ENCODE peak calls at places on chromosomes 13 and 19, in four cellular contexts. P is mammary epithelial cell, Y is fibroblast of lung, G is pancreas. F is an unnamed sample.
A peak's percentile ranks its signal among the peaks of the same experiment; 100 is the strongest.

GRCh38 chr13:46844431-46844830 is 47.5 kb upstream of the ESD start:
- DNase-seq in P (peak; percentile 34), Y (peak; percentile 20), G (no peak), F (no peak)

GRCh38 chr13:106143392-106143791 is 392.1 kb downstream of the EFNB2 start:
- DNase-seq in P (no peak), Y (peak; percentile 62), G (no peak), F (peak; percentile 39)

GRCh38 chr13:40777957-40778235 is 6.9 kb upstream of the MRPS31 start:
- DNase-seq in P (no peak), Y (no peak), G (no peak), F (no peak)

GRCh38 chr19:49502866-49503581 is 6.8 kb downstream of the RPS11 start:
- DNase-seq in P (peak; percentile 48), Y (peak; percentile 63), G (no peak), F (peak; percentile 70)

GRCh38 chr19:32662186-32662585 is 12.8 kb downstream of the ANKRD27 start:
- DNase-seq in P (no peak), Y (peak; percentile 52), G (no peak), F (peak; percentile 49)

GRCh38 chr13:28140433-28141125 is 2.2 kb downstream of the PAN3 start:
- DNase-seq in P (no peak), Y (peak; percentile 32), G (no peak), F (no peak)

GRCh38 chr13:48158290-48158689 is 63.4 kb upstream of the MED4 start:
- DNase-seq in P (peak; percentile 72), Y (no peak), G (no peak), F (no peak)

GRCh38 chr13:42354246-42355117 is 82.5 kb downstream of the AKAP11 start:
- DNase-seq in P (peak; percentile 74), Y (peak; percentile 91), G (no peak), F (peak; percentile 97)

GRCh38 chr13:64551755-64552154 is 2678.4 kb downstream of the PCDH9 start:
- DNase-seq in P (peak; percentile 64), Y (peak; percentile 77), G (no peak), F (peak; percentile 18)

GRCh38 chr13:82993417-82993816 is 888.9 kb downstream of the SLITRK1 start:
- DNase-seq in P (peak; percentile 7), Y (no peak), G (no peak), F (no peak)

GRCh38 chr19:55075366-55075998 is at the start of gene EPS8L1:
- DNase-seq in P (peak; percentile 68), Y (no peak), G (peak; percentile 78), F (no peak)

GRCh38 chr19:45294291-45295029 is 28.2 kb downstream of the CKM start:
- DNase-seq in P (no peak), Y (no peak), G (no peak), F (no peak)

GRCh38 chr13:34752561-34752960 is 189.5 kb upstream of the NBEA start:
- DNase-seq in P (no peak), Y (no peak), G (no peak), F (no peak)

GRCh38 chr19:4115050-4115817 is 8.7 kb downstream of the MAP2K2 start:
- DNase-seq in P (no peak), Y (no peak), G (no peak), F (no peak)

GRCh38 chr13:37303610-37304009 is 198.1 kb upstream of the CSNK1A1L start:
- DNase-seq in P (peak; percentile 14), Y (no peak), G (no peak), F (no peak)

GRCh38 chr19:41149831-41150230 is 35.6 kb downstream of the CYP2F1 start:
- DNase-seq in P (no peak), Y (no peak), G (no peak), F (no peak)

GRCh38 chr13:77930430-77930829 is 11.8 kb upstream of the EDNRB start:
- DNase-seq in P (no peak), Y (no peak), G (no peak), F (no peak)

GRCh38 chr19:719081-719512 is 10.4 kb downstream of the PALM start:
- DNase-seq in P (no peak), Y (no peak), G (no peak), F (no peak)

GRCh38 chr13:41780736-41781708 is 179.9 kb downstream of the VWA8 start:
- DNase-seq in P (peak; percentile 33), Y (peak; percentile 89), G (no peak), F (peak; percentile 74)

GRCh38 chr13:80037505-80037888 is 303.4 kb downstream of the SPRY2 start:
- DNase-seq in P (peak; percentile 93), Y (peak; percentile 95), G (no peak), F (peak; percentile 88)

GRCh38 chr13:113989585-113990300 is 15.9 kb upstream of the C13orf46 start:
- DNase-seq in P (no peak), Y (no peak), G (no peak), F (no peak)

GRCh38 chr13:30097089-30097488 is 210.3 kb downstream of the KATNAL1 start:
- DNase-seq in P (no peak), Y (no peak), G (no peak), F (no peak)

GRCh38 chr13:35566340-35566739 is 89.9 kb upstream of the MAB21L1 start:
- DNase-seq in P (no peak), Y (no peak), G (no peak), F (no peak)

GRCh38 chr19:41412953-41413352 is 14.2 kb downstream of the B3GNT8 start:
- DNase-seq in P (no peak), Y (no peak), G (no peak), F (no peak)

GRCh38 chr13:108929532-108929931 is 300.1 kb downstream of the MYO16 start:
- DNase-seq in P (no peak), Y (peak; percentile 20), G (no peak), F (no peak)

GRCh38 chr19:17469371-17470203 is 737 bp upstream of the SLC27A1 start:
- DNase-seq in P (peak; percentile 96), Y (peak; percentile 93), G (peak; percentile 94), F (peak; percentile 96)

GRCh38 chr19:17470204-17470841 is at the start of gene SLC27A1:
- DNase-seq in P (peak; percentile 99), Y (peak; percentile 98), G (peak; percentile 95), F (peak; percentile 100)

GRCh38 chr19:17475541-17476115 is 5.3 kb downstream of the SLC27A1 start:
- DNase-seq in P (peak; percentile 95), Y (peak; percentile 75), G (no peak), F (peak; percentile 64)

GRCh38 chr19:17471410-17472125 is 1.2 kb downstream of the SLC27A1 start:
- DNase-seq in P (no peak), Y (no peak), G (no peak), F (no peak)

GRCh38 chr19:17473041-17473440 is 2.7 kb downstream of the SLC27A1 start:
- DNase-seq in P (peak; percentile 69), Y (peak; percentile 87), G (no peak), F (peak; percentile 75)
- TF ChIP-seq CTCF in P (no peak), Y (no peak), G (no peak), F (no peak)

GRCh38 chr19:35031072-35031881 is 1.0 kb downstream of the SCN1B start:
- DNase-seq in P (peak; percentile 11), Y (peak; percentile 32), G (no peak), F (peak; percentile 41)

GRCh38 chr19:35032356-35032865 is 2.1 kb downstream of the SCN1B start:
- DNase-seq in P (no peak), Y (no peak), G (no peak), F (no peak)

GRCh38 chr19:35027851-35028599 is 2.2 kb upstream of the SCN1B start:
- DNase-seq in P (peak; percentile 3), Y (peak; percentile 58), G (no peak), F (peak; percentile 68)

GRCh38 chr19:35030257-35031071 is at the start of gene SCN1B:
- DNase-seq in P (peak; percentile 63), Y (peak; percentile 70), G (peak; percentile 89), F (peak; percentile 67)

DNA sequence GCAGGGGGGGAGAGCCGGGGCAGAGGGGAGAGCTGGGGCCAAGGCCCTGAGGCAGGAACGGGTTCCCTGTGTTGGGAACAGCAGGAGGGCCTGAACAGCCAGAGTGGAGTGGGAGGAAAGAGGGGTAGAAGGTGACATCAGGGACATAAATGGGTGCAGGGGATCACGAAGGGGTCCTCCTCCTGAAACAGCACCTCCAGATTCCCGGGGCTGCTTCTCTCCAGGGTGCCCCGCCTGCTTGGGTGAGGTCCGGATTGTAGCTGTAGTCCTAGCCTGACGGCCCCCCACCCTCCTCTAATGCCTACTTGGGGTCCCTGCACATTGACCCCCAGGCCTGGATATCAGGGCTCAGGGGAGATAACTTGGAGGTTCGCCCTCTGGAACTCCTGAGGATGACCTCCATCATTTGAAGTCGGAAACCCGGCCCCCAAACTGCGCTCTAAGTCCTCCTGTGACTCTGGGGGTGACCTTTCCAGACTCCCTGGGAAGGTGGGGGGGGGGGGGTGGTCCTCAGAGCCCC is 473 bp upstream of the SCN1B start:
- DNase-seq in P (peak; percentile 8), Y (no peak), G (no peak), F (peak; percentile 26)
- H3K4me3 ChIP-seq in P (no peak overlapping the region), Y (peak overlapping the region; percentile 36), G (no peak overlapping the region), F (peak overlapping the region; percentile 25)

DNA sequence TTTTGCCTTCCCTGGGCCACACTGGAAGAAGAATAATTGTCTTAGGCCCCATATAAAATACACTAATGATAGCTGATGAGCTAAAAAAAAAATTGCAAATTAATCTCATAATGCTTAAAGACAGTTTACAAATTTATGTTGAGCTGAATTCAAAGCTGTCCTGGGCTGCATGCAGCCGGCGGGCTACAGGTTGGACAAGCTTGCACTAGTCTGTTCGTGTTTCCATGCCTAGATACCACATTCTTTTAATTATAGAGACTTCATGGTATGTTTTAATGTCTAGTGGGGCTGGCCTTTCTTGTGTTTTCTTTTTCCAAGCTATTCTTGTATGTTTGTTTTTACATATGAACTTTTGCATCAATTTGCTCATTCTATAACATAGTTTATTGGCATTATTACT is 90.6 kb downstream of the SGCG start:
- DNase-seq in P (no peak), Y (no peak), G (no peak), F (no peak)
- TF ChIP-seq CTCF in P (no peak), Y (no peak), G (no peak), F (no peak)

GRCh38 chr19:13008926-13009787 is 13.9 kb downstream of the NFIX start:
- DNase-seq in P (peak; percentile 51), Y (no peak), G (no peak), F (no peak)
- H3K4me3 ChIP-seq in P (no peak overlapping the region), Y (no peak overlapping the region), G (no peak overlapping the region), F (no peak overlapping the region)